ENCODE peak calls at places on chromosome 1, in eight cellular contexts. One of them, this sample, is unnamed.

GRCh38 chr1:61741682-61742619 is at the start of gene PATJ:
- DNase-seq in stimulated activated CD4-positive, alpha-beta T cell treated with anti-CD3 and anti-CD28 coated beads, Interleukin-4, amount 100 ng/mL, for 48 hours: peak; percentile 36
- DNase-seq in right cardiac atrium: peak; percentile 41
- DNase-seq in EH: peak; percentile 38
- DNase-seq in caudate nucleus: peak; percentile 53
- DNase-seq in HT-29: peak; percentile 92
- DNase-seq in HTR-8/SVneo: peak; percentile 61
- DNase-seq in CD8-positive, alpha-beta memory T cell: peak; percentile 72
- DNase-seq in this sample: no peak

GRCh38 chr1:29962831-29963247 is 726.5 kb downstream of the PTPRU start:
- DNase-seq in HT-29: no peak
- DNase-seq in HTR-8/SVneo: no peak
- DNase-seq in stimulated activated CD4-positive, alpha-beta T cell treated with anti-CD3 and anti-CD28 coated beads, Interleukin-4, amount 100 ng/mL, for 48 hours: no peak
- DNase-seq in caudate nucleus: no peak
- DNase-seq in EH: no peak
- DNase-seq in right cardiac atrium: no peak
- DNase-seq in CD8-positive, alpha-beta memory T cell: no peak
- DNase-seq in this sample: no peak

GRCh38 chr1:100799954-100800612 is 80.5 kb downstream of the VCAM1 start:
- DNase-seq in right cardiac atrium: no peak
- DNase-seq in EH: peak; percentile 19
- DNase-seq in caudate nucleus: no peak
- DNase-seq in HTR-8/SVneo: no peak
- DNase-seq in HT-29: no peak
- DNase-seq in stimulated activated CD4-positive, alpha-beta T cell treated with anti-CD3 and anti-CD28 coated beads, Interleukin-4, amount 100 ng/mL, for 48 hours: no peak
- DNase-seq in CD8-positive, alpha-beta memory T cell: no peak
- DNase-seq in this sample: no peak

GRCh38 chr1:229857585-229857984 is 209.5 kb upstream of the GALNT2 start:
- DNase-seq in HTR-8/SVneo: no peak
- DNase-seq in HT-29: no peak
- DNase-seq in right cardiac atrium: no peak
- DNase-seq in stimulated activated CD4-positive, alpha-beta T cell treated with anti-CD3 and anti-CD28 coated beads, Interleukin-4, amount 100 ng/mL, for 48 hours: no peak
- DNase-seq in caudate nucleus: no peak
- DNase-seq in EH: no peak
- DNase-seq in CD8-positive, alpha-beta memory T cell: no peak
- DNase-seq in this sample: no peak

GRCh38 chr1:22808846-22809501 is 98.3 kb downstream of the EPHB2 start:
- DNase-seq in right cardiac atrium: peak; percentile 82
- DNase-seq in CD8-positive, alpha-beta memory T cell: no peak
- DNase-seq in HT-29: no peak
- DNase-seq in caudate nucleus: no peak
- DNase-seq in EH: peak; percentile 89
- DNase-seq in stimulated activated CD4-positive, alpha-beta T cell treated with anti-CD3 and anti-CD28 coated beads, Interleukin-4, amount 100 ng/mL, for 48 hours: no peak
- DNase-seq in HTR-8/SVneo: no peak
- DNase-seq in this sample: peak; percentile 86

GRCh38 chr1:182183606-182184005 is 122.1 kb upstream of the ZNF648 start:
- DNase-seq in EH: no peak
- DNase-seq in HT-29: peak; percentile 53
- DNase-seq in stimulated activated CD4-positive, alpha-beta T cell treated with anti-CD3 and anti-CD28 coated beads, Interleukin-4, amount 100 ng/mL, for 48 hours: no peak
- DNase-seq in HTR-8/SVneo: no peak
- DNase-seq in right cardiac atrium: no peak
- DNase-seq in caudate nucleus: no peak
- DNase-seq in CD8-positive, alpha-beta memory T cell: no peak
- DNase-seq in this sample: no peak

GRCh38 chr1:175338447-175339135 is 146.0 kb upstream of the KIAA0040 start:
- DNase-seq in CD8-positive, alpha-beta memory T cell: peak; percentile 23
- DNase-seq in HT-29: peak; percentile 58
- DNase-seq in HTR-8/SVneo: no peak
- DNase-seq in EH: peak; percentile 9
- DNase-seq in caudate nucleus: no peak
- DNase-seq in stimulated activated CD4-positive, alpha-beta T cell treated with anti-CD3 and anti-CD28 coated beads, Interleukin-4, amount 100 ng/mL, for 48 hours: peak; percentile 63
- DNase-seq in right cardiac atrium: no peak
- DNase-seq in this sample: no peak

GRCh38 chr1:27577504-27578188 is 26.3 kb downstream of the AHDC1 start:
- DNase-seq in EH: no peak
- DNase-seq in HTR-8/SVneo: no peak
- DNase-seq in right cardiac atrium: no peak
- DNase-seq in caudate nucleus: no peak
- DNase-seq in stimulated activated CD4-positive, alpha-beta T cell treated with anti-CD3 and anti-CD28 coated beads, Interleukin-4, amount 100 ng/mL, for 48 hours: no peak
- DNase-seq in HT-29: no peak
- DNase-seq in CD8-positive, alpha-beta memory T cell: no peak
- DNase-seq in this sample: no peak

GRCh38 chr1:28983509-28984310 is 69.3 kb downstream of the EPB41 start:
- DNase-seq in HTR-8/SVneo: no peak
- DNase-seq in EH: no peak
- DNase-seq in right cardiac atrium: peak; percentile 23
- DNase-seq in CD8-positive, alpha-beta memory T cell: no peak
- DNase-seq in stimulated activated CD4-positive, alpha-beta T cell treated with anti-CD3 and anti-CD28 coated beads, Interleukin-4, amount 100 ng/mL, for 48 hours: no peak
- DNase-seq in HT-29: peak; percentile 31
- DNase-seq in caudate nucleus: no peak
- DNase-seq in this sample: no peak